ENCODE peak calls at places on chromosomes 5 and 9, in five cellular contexts. One of them, this sample, is unnamed.

GRCh38 chr9:133239533-133240090 is 30.6 kb upstream of the OBP2B start:
- DNase-seq in ovary: no peak
- DNase-seq in PC-3: no peak
- DNase-seq in fibroblast of the aortic adventitia: no peak
- DNase-seq in A549: no peak
- DNase-seq in this sample: no peak

GRCh38 chr5:83654427-83654994 is 66.1 kb downstream of the HAPLN1 start:
- DNase-seq in PC-3: no peak
- DNase-seq in A549: no peak
- DNase-seq in fibroblast of the aortic adventitia: no peak
- DNase-seq in ovary: no peak
- DNase-seq in this sample: no peak

GRCh38 chr5:76084496-76085285 is 1.5 kb downstream of the SV2C start:
- DNase-seq in PC-3: no peak
- DNase-seq in A549: no peak
- DNase-seq in ovary: no peak
- DNase-seq in fibroblast of the aortic adventitia: peak
- DNase-seq in this sample: no peak

GRCh38 chr5:135100011-135100410 is 66.0 kb upstream of the PITX1 start:
- DNase-seq in fibroblast of the aortic adventitia: no peak
- DNase-seq in PC-3: no peak
- DNase-seq in A549: no peak
- DNase-seq in ovary: no peak
- DNase-seq in this sample: no peak

GRCh38 chr5:99034336-99034735 is 105.5 kb upstream of the CHD1 start:
- DNase-seq in PC-3: peak
- DNase-seq in ovary: no peak
- DNase-seq in A549: no peak
- DNase-seq in fibroblast of the aortic adventitia: peak
- DNase-seq in this sample: no peak

GRCh38 chr9:70478963-70479641 is 64.6 kb upstream of the KLF9 start:
- DNase-seq in PC-3: no peak
- DNase-seq in A549: no peak
- DNase-seq in ovary: peak
- DNase-seq in fibroblast of the aortic adventitia: peak
- DNase-seq in this sample: peak

GRCh38 chr5:92641031-92641962 is 939.7 kb downstream of the NR2F1-AS1 start:
- DNase-seq in fibroblast of the aortic adventitia: peak
- DNase-seq in A549: peak
- DNase-seq in PC-3: peak
- DNase-seq in ovary: peak
- DNase-seq in this sample: peak

GRCh38 chr5:141963706-141964105 is 5.2 kb upstream of the RNF14 start:
- DNase-seq in ovary: no peak
- DNase-seq in PC-3: no peak
- DNase-seq in fibroblast of the aortic adventitia: no peak
- DNase-seq in A549: no peak
- DNase-seq in this sample: no peak

GRCh38 chr9:4725706-4726442 is 15.1 kb downstream of the AK3 start:
- DNase-seq in PC-3: no peak
- DNase-seq in ovary: no peak
- DNase-seq in A549: no peak
- DNase-seq in fibroblast of the aortic adventitia: no peak
- DNase-seq in this sample: no peak

GRCh38 chr5:56352808-56353590 is 119.9 kb upstream of the ANKRD55 start:
- DNase-seq in PC-3: no peak
- DNase-seq in ovary: no peak
- DNase-seq in fibroblast of the aortic adventitia: no peak
- DNase-seq in A549: no peak
- DNase-seq in this sample: no peak

GRCh38 chr5:167565555-167565954 is 725.9 kb upstream of the WWC1 start:
- DNase-seq in ovary: no peak
- DNase-seq in PC-3: peak
- DNase-seq in fibroblast of the aortic adventitia: peak
- DNase-seq in A549: peak
- DNase-seq in this sample: peak

GRCh38 chr9:77751341-77752091 is 103.4 kb upstream of the GNA14 start:
- DNase-seq in ovary: no peak
- DNase-seq in PC-3: peak
- DNase-seq in fibroblast of the aortic adventitia: peak
- DNase-seq in A549: peak
- DNase-seq in this sample: peak

GRCh38 chr5:148875205-148875875 is 48.9 kb downstream of the ADRB2 start:
- DNase-seq in ovary: no peak
- DNase-seq in A549: no peak
- DNase-seq in PC-3: peak
- DNase-seq in fibroblast of the aortic adventitia: peak
- DNase-seq in this sample: peak

GRCh38 chr5:1460054-1460682 is 14.9 kb upstream of the SLC6A3 start:
- DNase-seq in A549: no peak
- DNase-seq in fibroblast of the aortic adventitia: no peak
- DNase-seq in PC-3: no peak
- DNase-seq in ovary: no peak
- DNase-seq in this sample: no peak

GRCh38 chr5:1763548-1763911 is 36.1 kb downstream of the MRPL36 start:
- DNase-seq in PC-3: peak
- DNase-seq in ovary: peak
- DNase-seq in fibroblast of the aortic adventitia: peak
- DNase-seq in A549: peak
- DNase-seq in this sample: peak

GRCh38 chr5:142360607-142361120 is 35.8 kb upstream of the SPRY4 start:
- DNase-seq in A549: peak
- DNase-seq in ovary: no peak
- DNase-seq in fibroblast of the aortic adventitia: peak
- DNase-seq in PC-3: peak
- DNase-seq in this sample: peak

GRCh38 chr5:144232285-144232684 is 61.6 kb downstream of the KCTD16 start:
- DNase-seq in A549: no peak
- DNase-seq in fibroblast of the aortic adventitia: no peak
- DNase-seq in PC-3: no peak
- DNase-seq in ovary: no peak
- DNase-seq in this sample: no peak

GRCh38 chr5:76473676-76474075 is 70.6 kb downstream of the IQGAP2 start:
- DNase-seq in ovary: no peak
- DNase-seq in fibroblast of the aortic adventitia: no peak
- DNase-seq in PC-3: no peak
- DNase-seq in A549: no peak
- DNase-seq in this sample: no peak

GRCh38 chr5:59206132-59206581 is 623.3 kb downstream of the RAB3C start:
- DNase-seq in PC-3: peak
- DNase-seq in A549: peak
- DNase-seq in fibroblast of the aortic adventitia: peak
- DNase-seq in ovary: no peak
- DNase-seq in this sample: peak
- TF ChIP-seq CTCF in PC-3: no peak
- TF ChIP-seq CTCF in A549: no peak
- TF ChIP-seq CTCF in fibroblast of the aortic adventitia: no peak
- TF ChIP-seq CTCF in ovary: no peak
- TF ChIP-seq CTCF in this sample: no peak

DNA sequence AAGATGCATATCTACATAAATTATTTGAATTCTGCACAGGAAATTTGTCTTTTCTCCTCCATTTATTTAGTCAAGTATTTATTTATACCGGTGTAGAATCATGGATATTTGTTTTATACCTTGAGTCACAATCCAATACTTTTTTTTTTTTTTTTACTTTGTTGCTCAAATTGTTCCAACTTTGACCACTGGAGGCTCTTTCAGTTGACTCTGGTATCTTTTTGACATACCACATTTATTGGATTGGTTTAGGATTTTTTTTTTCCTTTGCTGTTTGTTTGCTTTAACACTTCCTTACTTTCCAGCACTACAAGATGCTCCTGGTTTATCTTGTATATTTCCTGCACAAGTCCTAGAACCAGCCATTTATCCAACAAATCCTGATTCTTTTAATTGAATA is 543.1 kb upstream of the RIOK2 start:
- DNase-seq in A549: no peak
- DNase-seq in fibroblast of the aortic adventitia: no peak
- DNase-seq in PC-3: peak
- DNase-seq in ovary: no peak
- DNase-seq in this sample: peak
- TF ChIP-seq CTCF in A549: no peak
- TF ChIP-seq CTCF in fibroblast of the aortic adventitia: peak
- TF ChIP-seq CTCF in PC-3: peak
- TF ChIP-seq CTCF in ovary: no peak
- TF ChIP-seq CTCF in this sample: no peak

GRCh38 chr5:131776451-131776850 is 20.4 kb downstream of the FNIP1 start:
- DNase-seq in A549: no peak
- DNase-seq in PC-3: no peak
- DNase-seq in ovary: no peak
- DNase-seq in fibroblast of the aortic adventitia: peak
- DNase-seq in this sample: no peak
- TF ChIP-seq CTCF in A549: no peak
- TF ChIP-seq CTCF in PC-3: no peak
- TF ChIP-seq CTCF in ovary: no peak
- TF ChIP-seq CTCF in fibroblast of the aortic adventitia: no peak
- TF ChIP-seq CTCF in this sample: no peak

DNA sequence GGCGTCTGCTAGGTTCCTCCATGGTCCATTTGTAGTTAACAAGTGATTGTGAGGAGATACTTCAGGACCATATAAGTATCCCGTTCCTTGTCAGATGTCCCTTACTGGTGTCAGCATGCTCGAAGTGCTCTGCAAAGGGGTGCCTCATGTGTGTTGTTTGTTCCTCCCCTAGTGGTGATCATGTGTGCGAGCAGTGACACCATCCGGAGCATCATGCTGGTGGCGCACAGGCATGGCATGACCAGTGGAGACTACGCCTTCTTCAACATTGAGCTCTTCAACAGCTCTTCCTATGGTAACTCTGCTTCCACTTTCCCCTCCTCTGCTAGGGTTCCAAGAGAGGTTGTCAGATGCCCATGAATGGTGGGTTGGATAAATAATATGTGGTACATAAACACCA is 13.4 kb downstream of the NPR3 start:
- DNase-seq in PC-3: no peak
- DNase-seq in fibroblast of the aortic adventitia: no peak
- DNase-seq in A549: no peak
- DNase-seq in ovary: no peak
- DNase-seq in this sample: no peak
- TF ChIP-seq CTCF in PC-3: no peak
- TF ChIP-seq CTCF in fibroblast of the aortic adventitia: peak
- TF ChIP-seq CTCF in A549: no peak
- TF ChIP-seq CTCF in ovary: no peak
- TF ChIP-seq CTCF in this sample: no peak